ENCODE peak calls at places on chromosome 2, in eight cellular contexts. A is stimulated activated CD4-positive, alpha-beta T cell treated with anti-CD3 and anti-CD28 coated beads, Interleukin-2, amount 100 ng/mL, for 48 hours; R is NCI-H2029; F is NCI-H748 treated with DMSO at 0.1 percent for 48 hours; Z is D341Med; H is DMS79 treated with DMSO at 0.1 percent for 48 hours; Q is psoas muscle; J is effector CD4-positive, alpha-beta T cell. D is an unnamed sample.

GRCh38 chr2:149766339-149766738 is 178.8 kb upstream of the MMADHC start:
- DNase-seq in A (no peak), R (no peak), F (no peak), Z (no peak), H (no peak), Q (no peak), J (no peak), D (no peak)

GRCh38 chr2:241315879-241316700 is at the start of gene SEPTIN2:
- DNase-seq in A (peak; percentile 58), R (peak; percentile 30), F (no peak), Z (no peak), H (peak; percentile 72), Q (no peak), J (peak; percentile 69), D (peak; percentile 94)

GRCh38 chr2:30433902-30434301 is 13.1 kb upstream of the LCLAT1 start:
- DNase-seq in A (no peak), R (no peak), F (no peak), Z (no peak), H (no peak), Q (no peak), J (no peak), D (no peak)

GRCh38 chr2:127700527-127701192 is 637 bp upstream of the SFT2D3 start:
- DNase-seq in A (no peak), R (no peak), F (no peak), Z (no peak), H (peak; percentile 29), Q (peak; percentile 93), J (no peak), D (no peak)

GRCh38 chr2:241204490-241204889 is 16.0 kb downstream of the ANO7 start:
- DNase-seq in A (no peak), R (no peak), F (no peak), Z (no peak), H (no peak), Q (no peak), J (no peak), D (no peak)

GRCh38 chr2:31420936-31421335 is 6.4 kb upstream of the XDH start:
- DNase-seq in A (no peak), R (no peak), F (no peak), Z (no peak), H (no peak), Q (no peak), J (no peak), D (no peak)

GRCh38 chr2:217445726-217446125 is 557.1 kb downstream of the TNS1 start:
- DNase-seq in A (no peak), R (no peak), F (no peak), Z (no peak), H (peak; percentile 18), Q (no peak), J (no peak), D (no peak)

GRCh38 chr2:157938556-157938955 is 62.4 kb upstream of the ACVR1 start:
- DNase-seq in A (no peak), R (no peak), F (no peak), Z (no peak), H (no peak), Q (no peak), J (no peak), D (no peak)

GRCh38 chr2:29015701-29016470 is 34.8 kb downstream of the TOGARAM2 start:
- DNase-seq in A (no peak), R (no peak), F (no peak), Z (no peak), H (peak; percentile 96), Q (peak; percentile 84), J (no peak), D (no peak)

GRCh38 chr2:235219048-235219447 is 267.2 kb downstream of the SH3BP4 start:
- DNase-seq in A (no peak), R (no peak), F (no peak), Z (no peak), H (no peak), Q (no peak), J (no peak), D (no peak)

GRCh38 chr2:229282758-229283546 is 11.9 kb upstream of the PID1 start:
- DNase-seq in A (no peak), R (no peak), F (no peak), Z (no peak), H (no peak), Q (peak; percentile 58), J (no peak), D (no peak)

GRCh38 chr2:159882069-159882468 is 84.1 kb upstream of the CD302 start:
- DNase-seq in A (no peak), R (no peak), F (no peak), Z (no peak), H (no peak), Q (no peak), J (no peak), D (no peak)

D was measured in stimulated activated effector memory CD8-positive, alpha-beta T cell treated with anti-CD3 and anti-CD28 coated beads, Interleukin-12 subunit alpha, Interleukin-12 subunit beta, amount 100 ng/mL, for 72 hours.